ENCODE peak calls at places on chromosomes 5 and 9, in nine cellular contexts. E is kidney; B is NCI-H774; L is activated naive CD4-positive, alpha-beta T cell; P is WTC11; Q is bronchial epithelial cell; K is brain microvascular endothelial cell; G is ACHN; U is NCI-H1105 treated with DMSO at 0.1 percent for 48 hours. M is an unnamed sample.

GRCh38 chr9:126343271-126343700 is 16.7 kb downstream of the MVB12B start:
- DNase-seq in E (no peak), B (no peak), L (no peak), P (no peak), Q (no peak), K (no peak), G (no peak), U (no peak), M (no peak)

GRCh38 chr9:71795097-71795807 is 26.9 kb upstream of the CEMIP2 start:
- DNase-seq in E (no peak), B (no peak), L (no peak), P (no peak), Q (no peak), K (no peak), G (no peak), U (no peak), M (no peak)

GRCh38 chr5:109844695-109845094 is 155.0 kb downstream of the MAN2A1 start:
- DNase-seq in E (no peak), B (no peak), L (no peak), P (no peak), Q (peak), K (peak), G (no peak), U (no peak), M (peak)

GRCh38 chr9:135295556-135296300 is 183.9 kb upstream of the PPP1R26 start:
- DNase-seq in E (peak), B (no peak), L (no peak), P (no peak), Q (no peak), K (no peak), G (no peak), U (no peak), M (no peak)

GRCh38 chr5:80990527-80990926 is 30.4 kb downstream of the RASGRF2 start:
- DNase-seq in E (no peak), B (no peak), L (no peak), P (no peak), Q (no peak), K (no peak), G (no peak), U (no peak), M (peak)

GRCh38 chr9:108474356-108474755 is 381.4 kb downstream of the ACTL7B start:
- DNase-seq in E (no peak), B (no peak), L (no peak), P (no peak), Q (peak), K (peak), G (no peak), U (no peak), M (no peak)

GRCh38 chr5:39623291-39623865 is 198.6 kb upstream of the DAB2 start:
- DNase-seq in E (no peak), B (no peak), L (no peak), P (no peak), Q (no peak), K (peak), G (no peak), U (no peak), M (no peak)

GRCh38 chr5:180438785-180439780 is 55.1 kb upstream of the CNOT6 start:
- DNase-seq in E (no peak), B (no peak), L (no peak), P (no peak), Q (no peak), K (no peak), G (no peak), U (no peak), M (peak)

GRCh38 chr5:151772868-151773561 is 1.3 kb downstream of the G3BP1 start:
- DNase-seq in E (no peak), B (no peak), L (no peak), P (no peak), Q (peak), K (no peak), G (peak), U (no peak), M (no peak)

GRCh38 chr9:77751341-77752091 is 103.4 kb upstream of the GNA14 start:
- DNase-seq in E (no peak), B (peak), L (no peak), P (no peak), Q (peak), K (peak), G (peak), U (peak), M (peak)